ENCODE peak calls at places on chromosomes 13 and 19, in nine cellular contexts. One of them, this sample, is unnamed.

GRCh38 chr13:100063333-100063732 is 25.6 kb upstream of the PCCA start:
- DNase-seq in mesendoderm: no peak
- DNase-seq in activated T-helper 9 cell treated with anti-CD3 and anti-CD28 coated beads, Interleukin-2, amount 50 U/mL, for 16 hours: no peak
- DNase-seq in NCI-H524: no peak
- DNase-seq in head of caudate nucleus: no peak
- DNase-seq in amygdala: no peak
- DNase-seq in ecto neural progenitor cell: no peak
- DNase-seq in heart right ventricle: no peak
- DNase-seq in brain pericyte: no peak
- DNase-seq in this sample: no peak

GRCh38 chr13:34201050-34201913 is 383.3 kb downstream of the RFC3 start:
- DNase-seq in mesendoderm: no peak
- DNase-seq in activated T-helper 9 cell treated with anti-CD3 and anti-CD28 coated beads, Interleukin-2, amount 50 U/mL, for 16 hours: no peak
- DNase-seq in NCI-H524: no peak
- DNase-seq in head of caudate nucleus: no peak
- DNase-seq in amygdala: no peak
- DNase-seq in ecto neural progenitor cell: no peak
- DNase-seq in heart right ventricle: peak; percentile 15
- DNase-seq in brain pericyte: no peak
- DNase-seq in this sample: no peak

GRCh38 chr19:10699650-10700335 is 1.4 kb upstream of the QTRT1 start:
- DNase-seq in mesendoderm: peak; percentile 74
- DNase-seq in activated T-helper 9 cell treated with anti-CD3 and anti-CD28 coated beads, Interleukin-2, amount 50 U/mL, for 16 hours: peak; percentile 55
- DNase-seq in NCI-H524: peak; percentile 84
- DNase-seq in head of caudate nucleus: peak; percentile 77
- DNase-seq in amygdala: no peak
- DNase-seq in ecto neural progenitor cell: no peak
- DNase-seq in heart right ventricle: no peak
- DNase-seq in brain pericyte: no peak
- DNase-seq in this sample: peak; percentile 65

GRCh38 chr13:97279079-97279411 is 56.9 kb downstream of the MBNL2 start:
- DNase-seq in mesendoderm: no peak
- DNase-seq in activated T-helper 9 cell treated with anti-CD3 and anti-CD28 coated beads, Interleukin-2, amount 50 U/mL, for 16 hours: no peak
- DNase-seq in NCI-H524: no peak
- DNase-seq in head of caudate nucleus: no peak
- DNase-seq in amygdala: no peak
- DNase-seq in ecto neural progenitor cell: no peak
- DNase-seq in heart right ventricle: no peak
- DNase-seq in brain pericyte: no peak
- DNase-seq in this sample: no peak

GRCh38 chr19:39951065-39951650 is 16.7 kb upstream of the FCGBP start:
- DNase-seq in mesendoderm: no peak
- DNase-seq in activated T-helper 9 cell treated with anti-CD3 and anti-CD28 coated beads, Interleukin-2, amount 50 U/mL, for 16 hours: no peak
- DNase-seq in NCI-H524: no peak
- DNase-seq in head of caudate nucleus: no peak
- DNase-seq in amygdala: no peak
- DNase-seq in ecto neural progenitor cell: no peak
- DNase-seq in heart right ventricle: no peak
- DNase-seq in brain pericyte: no peak
- DNase-seq in this sample: no peak

GRCh38 chr13:22915442-22916082 is 265.2 kb upstream of the SGCG start:
- DNase-seq in mesendoderm: peak; percentile 93
- DNase-seq in activated T-helper 9 cell treated with anti-CD3 and anti-CD28 coated beads, Interleukin-2, amount 50 U/mL, for 16 hours: no peak
- DNase-seq in NCI-H524: peak; percentile 82
- DNase-seq in head of caudate nucleus: peak; percentile 90
- DNase-seq in amygdala: no peak
- DNase-seq in ecto neural progenitor cell: peak; percentile 87
- DNase-seq in heart right ventricle: no peak
- DNase-seq in brain pericyte: no peak
- DNase-seq in this sample: no peak

GRCh38 chr13:98478134-98479129 is 98.5 kb downstream of the STK24 start:
- DNase-seq in mesendoderm: peak; percentile 88
- DNase-seq in activated T-helper 9 cell treated with anti-CD3 and anti-CD28 coated beads, Interleukin-2, amount 50 U/mL, for 16 hours: no peak
- DNase-seq in NCI-H524: no peak
- DNase-seq in head of caudate nucleus: no peak
- DNase-seq in amygdala: no peak
- DNase-seq in ecto neural progenitor cell: no peak
- DNase-seq in heart right ventricle: no peak
- DNase-seq in brain pericyte: no peak
- DNase-seq in this sample: no peak

GRCh38 chr13:65468628-65469027 is 1761.5 kb downstream of the PCDH9 start:
- DNase-seq in mesendoderm: no peak
- DNase-seq in activated T-helper 9 cell treated with anti-CD3 and anti-CD28 coated beads, Interleukin-2, amount 50 U/mL, for 16 hours: no peak
- DNase-seq in NCI-H524: no peak
- DNase-seq in head of caudate nucleus: no peak
- DNase-seq in amygdala: no peak
- DNase-seq in ecto neural progenitor cell: no peak
- DNase-seq in heart right ventricle: no peak
- DNase-seq in brain pericyte: no peak
- DNase-seq in this sample: no peak

GRCh38 chr19:14183741-14184395 is 22.1 kb downstream of the ADGRL1 start:
- DNase-seq in mesendoderm: no peak
- DNase-seq in activated T-helper 9 cell treated with anti-CD3 and anti-CD28 coated beads, Interleukin-2, amount 50 U/mL, for 16 hours: no peak
- DNase-seq in NCI-H524: no peak
- DNase-seq in head of caudate nucleus: no peak
- DNase-seq in amygdala: no peak
- DNase-seq in ecto neural progenitor cell: no peak
- DNase-seq in heart right ventricle: no peak
- DNase-seq in brain pericyte: no peak
- DNase-seq in this sample: no peak

GRCh38 chr13:41854758-41855157 is 106.2 kb downstream of the VWA8 start:
- DNase-seq in mesendoderm: peak; percentile 2
- DNase-seq in activated T-helper 9 cell treated with anti-CD3 and anti-CD28 coated beads, Interleukin-2, amount 50 U/mL, for 16 hours: no peak
- DNase-seq in NCI-H524: no peak
- DNase-seq in head of caudate nucleus: no peak
- DNase-seq in amygdala: no peak
- DNase-seq in ecto neural progenitor cell: no peak
- DNase-seq in heart right ventricle: no peak
- DNase-seq in brain pericyte: no peak
- DNase-seq in this sample: no peak

GRCh38 chr13:113875829-113876228 is 12.0 kb upstream of the GAS6 start:
- DNase-seq in mesendoderm: no peak
- DNase-seq in activated T-helper 9 cell treated with anti-CD3 and anti-CD28 coated beads, Interleukin-2, amount 50 U/mL, for 16 hours: no peak
- DNase-seq in NCI-H524: no peak
- DNase-seq in head of caudate nucleus: no peak
- DNase-seq in amygdala: no peak
- DNase-seq in ecto neural progenitor cell: no peak
- DNase-seq in heart right ventricle: no peak
- DNase-seq in brain pericyte: no peak
- DNase-seq in this sample: peak; percentile 47

GRCh38 chr19:44718441-44719261 is 19.7 kb downstream of the CEACAM16 start:
- DNase-seq in mesendoderm: peak; percentile 97
- DNase-seq in activated T-helper 9 cell treated with anti-CD3 and anti-CD28 coated beads, Interleukin-2, amount 50 U/mL, for 16 hours: no peak
- DNase-seq in NCI-H524: no peak
- DNase-seq in head of caudate nucleus: peak; percentile 52
- DNase-seq in amygdala: no peak
- DNase-seq in ecto neural progenitor cell: no peak
- DNase-seq in heart right ventricle: peak; percentile 89
- DNase-seq in brain pericyte: no peak
- DNase-seq in this sample: no peak

GRCh38 chr13:95128045-95128643 is 173.1 kb downstream of the ABCC4 start:
- DNase-seq in mesendoderm: no peak
- DNase-seq in activated T-helper 9 cell treated with anti-CD3 and anti-CD28 coated beads, Interleukin-2, amount 50 U/mL, for 16 hours: no peak
- DNase-seq in NCI-H524: no peak
- DNase-seq in head of caudate nucleus: no peak
- DNase-seq in amygdala: no peak
- DNase-seq in ecto neural progenitor cell: no peak
- DNase-seq in heart right ventricle: no peak
- DNase-seq in brain pericyte: no peak
- DNase-seq in this sample: no peak

GRCh38 chr19:19068659-19069509 is 5.1 kb downstream of the SLC25A42 start:
- DNase-seq in mesendoderm: no peak
- DNase-seq in activated T-helper 9 cell treated with anti-CD3 and anti-CD28 coated beads, Interleukin-2, amount 50 U/mL, for 16 hours: no peak
- DNase-seq in NCI-H524: no peak
- DNase-seq in head of caudate nucleus: peak; percentile 45
- DNase-seq in amygdala: no peak
- DNase-seq in ecto neural progenitor cell: no peak
- DNase-seq in heart right ventricle: no peak
- DNase-seq in brain pericyte: no peak
- DNase-seq in this sample: peak; percentile 27

GRCh38 chr19:7917292-7918061 is 2.7 kb upstream of the SNAPC2 start:
- DNase-seq in mesendoderm: peak; percentile 75
- DNase-seq in activated T-helper 9 cell treated with anti-CD3 and anti-CD28 coated beads, Interleukin-2, amount 50 U/mL, for 16 hours: peak; percentile 40
- DNase-seq in NCI-H524: peak; percentile 67
- DNase-seq in head of caudate nucleus: peak; percentile 56
- DNase-seq in amygdala: no peak
- DNase-seq in ecto neural progenitor cell: peak; percentile 84
- DNase-seq in heart right ventricle: no peak
- DNase-seq in brain pericyte: no peak
- DNase-seq in this sample: peak; percentile 52

GRCh38 chr13:75647126-75647784 is 11.1 kb downstream of the LMO7 start:
- DNase-seq in mesendoderm: no peak
- DNase-seq in activated T-helper 9 cell treated with anti-CD3 and anti-CD28 coated beads, Interleukin-2, amount 50 U/mL, for 16 hours: no peak
- DNase-seq in NCI-H524: no peak
- DNase-seq in head of caudate nucleus: no peak
- DNase-seq in amygdala: no peak
- DNase-seq in ecto neural progenitor cell: no peak
- DNase-seq in heart right ventricle: no peak
- DNase-seq in brain pericyte: no peak
- DNase-seq in this sample: no peak

GRCh38 chr19:58150328-58150921 is at the start of gene ZNF329:
- DNase-seq in mesendoderm: peak; percentile 82
- DNase-seq in activated T-helper 9 cell treated with anti-CD3 and anti-CD28 coated beads, Interleukin-2, amount 50 U/mL, for 16 hours: peak; percentile 90
- DNase-seq in NCI-H524: peak; percentile 84
- DNase-seq in head of caudate nucleus: peak; percentile 94
- DNase-seq in amygdala: peak; percentile 70
- DNase-seq in ecto neural progenitor cell: peak; percentile 90
- DNase-seq in heart right ventricle: peak; percentile 89
- DNase-seq in brain pericyte: peak; percentile 31
- DNase-seq in this sample: peak; percentile 89

GRCh38 chr19:661427-662196 is 1.4 kb downstream of the RNF126 start:
- DNase-seq in mesendoderm: no peak
- DNase-seq in activated T-helper 9 cell treated with anti-CD3 and anti-CD28 coated beads, Interleukin-2, amount 50 U/mL, for 16 hours: peak; percentile 41
- DNase-seq in NCI-H524: no peak
- DNase-seq in head of caudate nucleus: no peak
- DNase-seq in amygdala: no peak
- DNase-seq in ecto neural progenitor cell: no peak
- DNase-seq in heart right ventricle: no peak
- DNase-seq in brain pericyte: no peak
- DNase-seq in this sample: peak; percentile 81

GRCh38 chr13:99467764-99468163 is 33.5 kb upstream of the TM9SF2 start:
- DNase-seq in mesendoderm: no peak
- DNase-seq in activated T-helper 9 cell treated with anti-CD3 and anti-CD28 coated beads, Interleukin-2, amount 50 U/mL, for 16 hours: no peak
- DNase-seq in NCI-H524: no peak
- DNase-seq in head of caudate nucleus: no peak
- DNase-seq in amygdala: no peak
- DNase-seq in ecto neural progenitor cell: no peak
- DNase-seq in heart right ventricle: no peak
- DNase-seq in brain pericyte: no peak
- DNase-seq in this sample: no peak

GRCh38 chr19:44648536-44649370 is 5.0 kb downstream of the PVR start:
- DNase-seq in mesendoderm: no peak
- DNase-seq in activated T-helper 9 cell treated with anti-CD3 and anti-CD28 coated beads, Interleukin-2, amount 50 U/mL, for 16 hours: no peak
- DNase-seq in NCI-H524: no peak
- DNase-seq in head of caudate nucleus: no peak
- DNase-seq in amygdala: no peak
- DNase-seq in ecto neural progenitor cell: no peak
- DNase-seq in heart right ventricle: peak; percentile 74
- DNase-seq in brain pericyte: no peak
- DNase-seq in this sample: no peak

GRCh38 chr19:10364644-10365043 is 15.7 kb downstream of the TYK2 start:
- DNase-seq in mesendoderm: no peak
- DNase-seq in activated T-helper 9 cell treated with anti-CD3 and anti-CD28 coated beads, Interleukin-2, amount 50 U/mL, for 16 hours: no peak
- DNase-seq in NCI-H524: no peak
- DNase-seq in head of caudate nucleus: peak; percentile 82
- DNase-seq in amygdala: peak; percentile 4
- DNase-seq in ecto neural progenitor cell: no peak
- DNase-seq in heart right ventricle: no peak
- DNase-seq in brain pericyte: no peak
- DNase-seq in this sample: no peak

GRCh38 chr19:42124386-42124901 is 7.8 kb downstream of the POU2F2 start:
- DNase-seq in mesendoderm: no peak
- DNase-seq in activated T-helper 9 cell treated with anti-CD3 and anti-CD28 coated beads, Interleukin-2, amount 50 U/mL, for 16 hours: no peak
- DNase-seq in NCI-H524: no peak
- DNase-seq in head of caudate nucleus: no peak
- DNase-seq in amygdala: no peak
- DNase-seq in ecto neural progenitor cell: no peak
- DNase-seq in heart right ventricle: no peak
- DNase-seq in brain pericyte: no peak
- DNase-seq in this sample: no peak

GRCh38 chr19:29812080-29812880 is 489 bp downstream of the CCNE1 start:
- DNase-seq in mesendoderm: no peak
- DNase-seq in activated T-helper 9 cell treated with anti-CD3 and anti-CD28 coated beads, Interleukin-2, amount 50 U/mL, for 16 hours: no peak
- DNase-seq in NCI-H524: no peak
- DNase-seq in head of caudate nucleus: peak; percentile 40
- DNase-seq in amygdala: no peak
- DNase-seq in ecto neural progenitor cell: peak; percentile 61
- DNase-seq in heart right ventricle: no peak
- DNase-seq in brain pericyte: no peak
- DNase-seq in this sample: no peak

GRCh38 chr19:39871886-39872866 is 26.0 kb upstream of the FBL start:
- DNase-seq in mesendoderm: no peak
- DNase-seq in activated T-helper 9 cell treated with anti-CD3 and anti-CD28 coated beads, Interleukin-2, amount 50 U/mL, for 16 hours: no peak
- DNase-seq in NCI-H524: no peak
- DNase-seq in head of caudate nucleus: no peak
- DNase-seq in amygdala: no peak
- DNase-seq in ecto neural progenitor cell: no peak
- DNase-seq in heart right ventricle: no peak
- DNase-seq in brain pericyte: no peak
- DNase-seq in this sample: no peak

GRCh38 chr13:26563713-26564112 is 6.2 kb downstream of the WASF3 start:
- DNase-seq in mesendoderm: no peak
- DNase-seq in activated T-helper 9 cell treated with anti-CD3 and anti-CD28 coated beads, Interleukin-2, amount 50 U/mL, for 16 hours: no peak
- DNase-seq in NCI-H524: no peak
- DNase-seq in head of caudate nucleus: no peak
- DNase-seq in amygdala: no peak
- DNase-seq in ecto neural progenitor cell: no peak
- DNase-seq in heart right ventricle: no peak
- DNase-seq in brain pericyte: no peak
- DNase-seq in this sample: no peak

GRCh38 chr19:14434543-14435319 is 1.6 kb downstream of the PKN1 start:
- DNase-seq in mesendoderm: no peak
- DNase-seq in activated T-helper 9 cell treated with anti-CD3 and anti-CD28 coated beads, Interleukin-2, amount 50 U/mL, for 16 hours: no peak
- DNase-seq in NCI-H524: no peak
- DNase-seq in head of caudate nucleus: peak; percentile 46
- DNase-seq in amygdala: no peak
- DNase-seq in ecto neural progenitor cell: no peak
- DNase-seq in heart right ventricle: peak; percentile 78
- DNase-seq in brain pericyte: no peak
- DNase-seq in this sample: no peak

GRCh38 chr13:77896977-77897376 is 21.7 kb downstream of the EDNRB start:
- DNase-seq in mesendoderm: no peak
- DNase-seq in activated T-helper 9 cell treated with anti-CD3 and anti-CD28 coated beads, Interleukin-2, amount 50 U/mL, for 16 hours: no peak
- DNase-seq in NCI-H524: no peak
- DNase-seq in head of caudate nucleus: no peak
- DNase-seq in amygdala: no peak
- DNase-seq in ecto neural progenitor cell: no peak
- DNase-seq in heart right ventricle: no peak
- DNase-seq in brain pericyte: no peak
- DNase-seq in this sample: no peak

GRCh38 chr13:43300817-43301216 is 277.4 kb downstream of the DNAJC15 start:
- DNase-seq in mesendoderm: no peak
- DNase-seq in activated T-helper 9 cell treated with anti-CD3 and anti-CD28 coated beads, Interleukin-2, amount 50 U/mL, for 16 hours: no peak
- DNase-seq in NCI-H524: no peak
- DNase-seq in head of caudate nucleus: no peak
- DNase-seq in amygdala: no peak
- DNase-seq in ecto neural progenitor cell: no peak
- DNase-seq in heart right ventricle: no peak
- DNase-seq in brain pericyte: no peak
- DNase-seq in this sample: no peak

GRCh38 chr13:36130168-36130541 is 1.0 kb downstream of the DCLK1 start:
- DNase-seq in mesendoderm: no peak
- DNase-seq in activated T-helper 9 cell treated with anti-CD3 and anti-CD28 coated beads, Interleukin-2, amount 50 U/mL, for 16 hours: no peak
- DNase-seq in NCI-H524: peak; percentile 15
- DNase-seq in head of caudate nucleus: peak; percentile 45
- DNase-seq in amygdala: no peak
- DNase-seq in ecto neural progenitor cell: no peak
- DNase-seq in heart right ventricle: no peak
- DNase-seq in brain pericyte: no peak
- DNase-seq in this sample: no peak

GRCh38 chr19:41864374-41864773 is 4.3 kb downstream of the RPS19 start:
- DNase-seq in mesendoderm: no peak
- DNase-seq in activated T-helper 9 cell treated with anti-CD3 and anti-CD28 coated beads, Interleukin-2, amount 50 U/mL, for 16 hours: no peak
- DNase-seq in NCI-H524: no peak
- DNase-seq in head of caudate nucleus: no peak
- DNase-seq in amygdala: no peak
- DNase-seq in ecto neural progenitor cell: no peak
- DNase-seq in heart right ventricle: no peak
- DNase-seq in brain pericyte: no peak
- DNase-seq in this sample: peak; percentile 17

GRCh38 chr13:37475966-37476365 is 122.6 kb downstream of the POSTN start:
- DNase-seq in mesendoderm: no peak
- DNase-seq in activated T-helper 9 cell treated with anti-CD3 and anti-CD28 coated beads, Interleukin-2, amount 50 U/mL, for 16 hours: no peak
- DNase-seq in NCI-H524: no peak
- DNase-seq in head of caudate nucleus: no peak
- DNase-seq in amygdala: no peak
- DNase-seq in ecto neural progenitor cell: no peak
- DNase-seq in heart right ventricle: no peak
- DNase-seq in brain pericyte: no peak
- DNase-seq in this sample: no peak